ENCODE peak calls at places on chromosomes 11 and 22, in six cellular contexts. One of them, this sample, is unnamed.

GRCh38 chr11:47986742-47987141 is 6.4 kb downstream of the PTPRJ start:
- DNase-seq in NCI-H82: no peak
- DNase-seq in tibial artery: no peak
- DNase-seq in bronchial epithelial cell: peak
- DNase-seq in amniotic stem cell: no peak
- DNase-seq in activated naive CD4-positive, alpha-beta T cell treated with Interleukin-2 at 50 U/mL for 16 hours: no peak
- DNase-seq in this sample: no peak

GRCh38 chr22:28899199-28899853 is 16.0 kb downstream of the ZNRF3 start:
- DNase-seq in NCI-H82: no peak
- DNase-seq in tibial artery: no peak
- DNase-seq in bronchial epithelial cell: peak
- DNase-seq in amniotic stem cell: no peak
- DNase-seq in activated naive CD4-positive, alpha-beta T cell treated with Interleukin-2 at 50 U/mL for 16 hours: peak
- DNase-seq in this sample: no peak

GRCh38 chr22:45341503-45341902 is 31.8 kb downstream of the FAM118A start:
- DNase-seq in NCI-H82: no peak
- DNase-seq in tibial artery: no peak
- DNase-seq in bronchial epithelial cell: no peak
- DNase-seq in amniotic stem cell: no peak
- DNase-seq in activated naive CD4-positive, alpha-beta T cell treated with Interleukin-2 at 50 U/mL for 16 hours: peak
- DNase-seq in this sample: no peak

GRCh38 chr11:109789911-109790310 is 303.3 kb upstream of the ZC3H12C start:
- DNase-seq in NCI-H82: no peak
- DNase-seq in tibial artery: no peak
- DNase-seq in bronchial epithelial cell: no peak
- DNase-seq in amniotic stem cell: no peak
- DNase-seq in activated naive CD4-positive, alpha-beta T cell treated with Interleukin-2 at 50 U/mL for 16 hours: no peak
- DNase-seq in this sample: no peak

GRCh38 chr11:118838905-118839553 is 44.7 kb upstream of the CXCR5 start:
- DNase-seq in NCI-H82: no peak
- DNase-seq in tibial artery: no peak
- DNase-seq in bronchial epithelial cell: no peak
- DNase-seq in amniotic stem cell: no peak
- DNase-seq in activated naive CD4-positive, alpha-beta T cell treated with Interleukin-2 at 50 U/mL for 16 hours: no peak
- DNase-seq in this sample: no peak

GRCh38 chr11:62535802-62536201 is 10.8 kb downstream of the AHNAK start:
- DNase-seq in NCI-H82: no peak
- DNase-seq in tibial artery: no peak
- DNase-seq in bronchial epithelial cell: no peak
- DNase-seq in amniotic stem cell: no peak
- DNase-seq in activated naive CD4-positive, alpha-beta T cell treated with Interleukin-2 at 50 U/mL for 16 hours: no peak
- DNase-seq in this sample: no peak

GRCh38 chr11:12591706-12592105 is 82.5 kb upstream of the TEAD1 start:
- DNase-seq in NCI-H82: peak
- DNase-seq in tibial artery: no peak
- DNase-seq in bronchial epithelial cell: no peak
- DNase-seq in amniotic stem cell: no peak
- DNase-seq in activated naive CD4-positive, alpha-beta T cell treated with Interleukin-2 at 50 U/mL for 16 hours: no peak
- DNase-seq in this sample: no peak

GRCh38 chr22:31099386-31099785 is 8.0 kb downstream of the SELENOM start:
- DNase-seq in NCI-H82: no peak
- DNase-seq in tibial artery: no peak
- DNase-seq in bronchial epithelial cell: no peak
- DNase-seq in amniotic stem cell: no peak
- DNase-seq in activated naive CD4-positive, alpha-beta T cell treated with Interleukin-2 at 50 U/mL for 16 hours: no peak
- DNase-seq in this sample: no peak

GRCh38 chr11:80606726-80607125 is 1165.9 kb upstream of the TENM4 start:
- DNase-seq in NCI-H82: no peak
- DNase-seq in tibial artery: no peak
- DNase-seq in bronchial epithelial cell: no peak
- DNase-seq in amniotic stem cell: no peak
- DNase-seq in activated naive CD4-positive, alpha-beta T cell treated with Interleukin-2 at 50 U/mL for 16 hours: no peak
- DNase-seq in this sample: no peak

GRCh38 chr22:24950272-24950902 is 2.1 kb upstream of the KIAA1671 start:
- DNase-seq in NCI-H82: peak
- DNase-seq in tibial artery: no peak
- DNase-seq in bronchial epithelial cell: peak
- DNase-seq in amniotic stem cell: no peak
- DNase-seq in activated naive CD4-positive, alpha-beta T cell treated with Interleukin-2 at 50 U/mL for 16 hours: no peak
- DNase-seq in this sample: no peak

GRCh38 chr22:28742562-28742962 is 723 bp downstream of the HSCB start:
- DNase-seq in NCI-H82: no peak
- DNase-seq in tibial artery: no peak
- DNase-seq in bronchial epithelial cell: no peak
- DNase-seq in amniotic stem cell: no peak
- DNase-seq in activated naive CD4-positive, alpha-beta T cell treated with Interleukin-2 at 50 U/mL for 16 hours: no peak
- DNase-seq in this sample: no peak

GRCh38 chr11:57566035-57566504 is 1.4 kb downstream of the UBE2L6 start:
- DNase-seq in NCI-H82: no peak
- DNase-seq in tibial artery: peak
- DNase-seq in bronchial epithelial cell: peak
- DNase-seq in amniotic stem cell: peak
- DNase-seq in activated naive CD4-positive, alpha-beta T cell treated with Interleukin-2 at 50 U/mL for 16 hours: peak
- DNase-seq in this sample: peak

GRCh38 chr22:19179472-19180048 is 1.0 kb upstream of the SLC25A1 start:
- DNase-seq in NCI-H82: peak
- DNase-seq in tibial artery: peak
- DNase-seq in bronchial epithelial cell: peak
- DNase-seq in amniotic stem cell: peak
- DNase-seq in activated naive CD4-positive, alpha-beta T cell treated with Interleukin-2 at 50 U/mL for 16 hours: peak
- DNase-seq in this sample: peak

GRCh38 chr11:124633355-124633754 is 10.7 kb downstream of the TBRG1 start:
- DNase-seq in NCI-H82: no peak
- DNase-seq in tibial artery: no peak
- DNase-seq in bronchial epithelial cell: peak
- DNase-seq in amniotic stem cell: no peak
- DNase-seq in activated naive CD4-positive, alpha-beta T cell treated with Interleukin-2 at 50 U/mL for 16 hours: no peak
- DNase-seq in this sample: no peak

GRCh38 chr11:56533054-56533740 is 9.9 kb downstream of the OR5M11 start:
- DNase-seq in NCI-H82: no peak
- DNase-seq in tibial artery: no peak
- DNase-seq in bronchial epithelial cell: no peak
- DNase-seq in amniotic stem cell: no peak
- DNase-seq in activated naive CD4-positive, alpha-beta T cell treated with Interleukin-2 at 50 U/mL for 16 hours: no peak
- DNase-seq in this sample: no peak

GRCh38 chr11:130548491-130548833 is 100.0 kb downstream of the ADAMTS15 start:
- DNase-seq in NCI-H82: no peak
- DNase-seq in tibial artery: no peak
- DNase-seq in bronchial epithelial cell: peak
- DNase-seq in amniotic stem cell: no peak
- DNase-seq in activated naive CD4-positive, alpha-beta T cell treated with Interleukin-2 at 50 U/mL for 16 hours: no peak
- DNase-seq in this sample: no peak

GRCh38 chr22:46806789-46807188 is 44.3 kb downstream of the TBC1D22A start:
- DNase-seq in NCI-H82: no peak
- DNase-seq in tibial artery: no peak
- DNase-seq in bronchial epithelial cell: no peak
- DNase-seq in amniotic stem cell: no peak
- DNase-seq in activated naive CD4-positive, alpha-beta T cell treated with Interleukin-2 at 50 U/mL for 16 hours: no peak
- DNase-seq in this sample: no peak

GRCh38 chr11:119460582-119460981 is 37.6 kb upstream of the THY1 start:
- DNase-seq in NCI-H82: no peak
- DNase-seq in tibial artery: no peak
- DNase-seq in bronchial epithelial cell: no peak
- DNase-seq in amniotic stem cell: no peak
- DNase-seq in activated naive CD4-positive, alpha-beta T cell treated with Interleukin-2 at 50 U/mL for 16 hours: no peak
- DNase-seq in this sample: peak

GRCh38 chr11:45259607-45260006 is 26.5 kb downstream of the SYT13 start:
- DNase-seq in NCI-H82: no peak
- DNase-seq in tibial artery: no peak
- DNase-seq in bronchial epithelial cell: peak
- DNase-seq in amniotic stem cell: no peak
- DNase-seq in activated naive CD4-positive, alpha-beta T cell treated with Interleukin-2 at 50 U/mL for 16 hours: no peak
- DNase-seq in this sample: no peak

GRCh38 chr11:94997437-94997836 is 23.9 kb downstream of the KDM4D start:
- DNase-seq in NCI-H82: peak
- DNase-seq in tibial artery: no peak
- DNase-seq in bronchial epithelial cell: no peak
- DNase-seq in amniotic stem cell: no peak
- DNase-seq in activated naive CD4-positive, alpha-beta T cell treated with Interleukin-2 at 50 U/mL for 16 hours: no peak
- DNase-seq in this sample: no peak

GRCh38 chr22:19111584-19111983 is 10.6 kb downstream of the DGCR2 start:
- DNase-seq in NCI-H82: no peak
- DNase-seq in tibial artery: no peak
- DNase-seq in bronchial epithelial cell: no peak
- DNase-seq in amniotic stem cell: no peak
- DNase-seq in activated naive CD4-positive, alpha-beta T cell treated with Interleukin-2 at 50 U/mL for 16 hours: no peak
- DNase-seq in this sample: no peak

GRCh38 chr11:23233075-23233474 is 372.8 kb upstream of the CCDC179 start:
- DNase-seq in NCI-H82: no peak
- DNase-seq in tibial artery: no peak
- DNase-seq in bronchial epithelial cell: peak
- DNase-seq in amniotic stem cell: peak
- DNase-seq in activated naive CD4-positive, alpha-beta T cell treated with Interleukin-2 at 50 U/mL for 16 hours: no peak
- DNase-seq in this sample: peak

GRCh38 chr11:70233511-70233919 is 30.4 kb downstream of the FADD start:
- DNase-seq in NCI-H82: no peak
- DNase-seq in tibial artery: no peak
- DNase-seq in bronchial epithelial cell: peak
- DNase-seq in amniotic stem cell: peak
- DNase-seq in activated naive CD4-positive, alpha-beta T cell treated with Interleukin-2 at 50 U/mL for 16 hours: no peak
- DNase-seq in this sample: no peak

GRCh38 chr22:33380789-33381530 is 322.8 kb upstream of the SYN3 start:
- DNase-seq in NCI-H82: no peak
- DNase-seq in tibial artery: no peak
- DNase-seq in bronchial epithelial cell: peak
- DNase-seq in amniotic stem cell: peak
- DNase-seq in activated naive CD4-positive, alpha-beta T cell treated with Interleukin-2 at 50 U/mL for 16 hours: no peak
- DNase-seq in this sample: no peak

GRCh38 chr22:29700949-29701927 is 18.6 kb upstream of the CABP7 start:
- DNase-seq in NCI-H82: peak
- DNase-seq in tibial artery: no peak
- DNase-seq in bronchial epithelial cell: peak
- DNase-seq in amniotic stem cell: no peak
- DNase-seq in activated naive CD4-positive, alpha-beta T cell treated with Interleukin-2 at 50 U/mL for 16 hours: peak
- DNase-seq in this sample: no peak

GRCh38 chr22:47713880-47714452 is 951.5 kb downstream of the TBC1D22A start:
- DNase-seq in NCI-H82: no peak
- DNase-seq in tibial artery: no peak
- DNase-seq in bronchial epithelial cell: no peak
- DNase-seq in amniotic stem cell: no peak
- DNase-seq in activated naive CD4-positive, alpha-beta T cell treated with Interleukin-2 at 50 U/mL for 16 hours: no peak
- DNase-seq in this sample: no peak

GRCh38 chr11:18010977-18011586 is 1.8 kb downstream of the SERGEF start:
- DNase-seq in NCI-H82: peak
- DNase-seq in tibial artery: no peak
- DNase-seq in bronchial epithelial cell: no peak
- DNase-seq in amniotic stem cell: no peak
- DNase-seq in activated naive CD4-positive, alpha-beta T cell treated with Interleukin-2 at 50 U/mL for 16 hours: no peak
- DNase-seq in this sample: no peak

GRCh38 chr22:45469573-45470383 is 32.9 kb upstream of the FBLN1 start:
- DNase-seq in NCI-H82: no peak
- DNase-seq in tibial artery: no peak
- DNase-seq in bronchial epithelial cell: peak
- DNase-seq in amniotic stem cell: no peak
- DNase-seq in activated naive CD4-positive, alpha-beta T cell treated with Interleukin-2 at 50 U/mL for 16 hours: no peak
- DNase-seq in this sample: peak

GRCh38 chr11:27694992-27695391 is 5.3 kb downstream of the BDNF start:
- DNase-seq in NCI-H82: peak
- DNase-seq in tibial artery: no peak
- DNase-seq in bronchial epithelial cell: peak
- DNase-seq in amniotic stem cell: no peak
- DNase-seq in activated naive CD4-positive, alpha-beta T cell treated with Interleukin-2 at 50 U/mL for 16 hours: no peak
- DNase-seq in this sample: no peak

GRCh38 chr11:11229691-11230090 is 123.4 kb downstream of the CSNK2A3 start:
- DNase-seq in NCI-H82: no peak
- DNase-seq in tibial artery: no peak
- DNase-seq in bronchial epithelial cell: peak
- DNase-seq in amniotic stem cell: no peak
- DNase-seq in activated naive CD4-positive, alpha-beta T cell treated with Interleukin-2 at 50 U/mL for 16 hours: no peak
- DNase-seq in this sample: no peak

GRCh38 chr11:18657696-18658095 is 23.6 kb upstream of the SPTY2D1 start:
- DNase-seq in NCI-H82: no peak
- DNase-seq in tibial artery: no peak
- DNase-seq in bronchial epithelial cell: no peak
- DNase-seq in amniotic stem cell: no peak
- DNase-seq in activated naive CD4-positive, alpha-beta T cell treated with Interleukin-2 at 50 U/mL for 16 hours: no peak
- DNase-seq in this sample: no peak

GRCh38 chr11:128610765-128611617 is 23.6 kb upstream of the ETS1 start:
- DNase-seq in NCI-H82: no peak
- DNase-seq in tibial artery: no peak
- DNase-seq in bronchial epithelial cell: no peak
- DNase-seq in amniotic stem cell: no peak
- DNase-seq in activated naive CD4-positive, alpha-beta T cell treated with Interleukin-2 at 50 U/mL for 16 hours: peak
- DNase-seq in this sample: no peak

This sample was measured in fibroblast of the conjunctiva.